ENCODE peak calls at places on chromosomes 13 and 19, in four cellular contexts. J, B, V and R are unnamed samples.

GRCh38 chr19:7783991-7784421 is 21.0 kb downstream of the CLEC4M start:
- DNase-seq in J (no peak), B (no peak), V (peak; percentile 35), R (no peak)

GRCh38 chr13:112245179-112245724 is 130.9 kb upstream of the SPACA7 start:
- DNase-seq in J (no peak), B (no peak), V (no peak), R (no peak)

GRCh38 chr19:49196527-49197240 is 39.1 kb downstream of the TRPM4 start:
- DNase-seq in J (no peak), B (no peak), V (no peak), R (no peak)

GRCh38 chr13:92103673-92104296 is 705.4 kb downstream of the GPC5 start:
- DNase-seq in J (no peak), B (no peak), V (no peak), R (no peak)

GRCh38 chr13:27044837-27045570 is 126.6 kb downstream of the USP12 start:
- DNase-seq in J (no peak), B (no peak), V (no peak), R (no peak)

GRCh38 chr13:30301827-30302226 is 5.5 kb downstream of the KATNAL1 start:
- DNase-seq in J (no peak), B (no peak), V (no peak), R (no peak)

GRCh38 chr13:101757446-101758039 is 305.1 kb downstream of the ITGBL1 start:
- DNase-seq in J (peak; percentile 7), B (peak; percentile 1), V (peak; percentile 59), R (peak; percentile 63)

GRCh38 chr19:17829855-17830566 is 8.7 kb upstream of the INSL3 start:
- DNase-seq in J (no peak), B (no peak), V (peak; percentile 65), R (no peak)

GRCh38 chr19:5697022-5697889 is 7.2 kb downstream of the RPL36 start:
- DNase-seq in J (no peak), B (no peak), V (no peak), R (no peak)